ENCODE peak calls at places on chromosomes 3 and 15, in ten cellular contexts. E is activated T-cell treated with anti-CD3 and anti-CD28 coated beads, Interleukin-2, amount 50 U/mL, for 72 hours; V is osteocyte; C is Calu3; Z is HTR-8/SVneo; M is foreskin keratinocyte; O is HS-27A; Q is AG04450; R is A549; B is stimulated activated CD4-positive, alpha-beta T cell treated with anti-CD3 and anti-CD28 coated beads, Interleukin-2, amount 100 ng/mL, for 48 hours. Y is an unnamed sample.

GRCh38 chr3:193132247-193132646 is 108.8 kb upstream of the PLAAT1 start:
- DNase-seq in E (no peak), V (no peak), C (no peak), Z (no peak), M (peak; percentile 7), O (no peak), Q (no peak), R (no peak), B (no peak), Y (no peak)

GRCh38 chr3:72041531-72041930 is 256.6 kb upstream of the PROK2 start:
- DNase-seq in E (no peak), V (no peak), C (no peak), Z (no peak), M (no peak), O (no peak), Q (no peak), R (no peak), B (no peak), Y (no peak)

GRCh38 chr3:41346698-41347097 is 147.4 kb downstream of the CTNNB1 start:
- DNase-seq in E (no peak), V (no peak), C (no peak), Z (no peak), M (no peak), O (no peak), Q (no peak), R (no peak), B (no peak), Y (no peak)

GRCh38 chr15:59615661-59616060 is 4.1 kb downstream of the GCNT3 start:
- DNase-seq in E (no peak), V (no peak), C (no peak), Z (no peak), M (no peak), O (no peak), Q (no peak), R (no peak), B (no peak), Y (no peak)

GRCh38 chr3:99810403-99810802 is 7.3 kb upstream of the CMSS1 start:
- DNase-seq in E (no peak), V (no peak), C (no peak), Z (no peak), M (no peak), O (no peak), Q (no peak), R (no peak), B (no peak), Y (no peak)

GRCh38 chr15:58313304-58313703 is 118.5 kb upstream of the LIPC start:
- DNase-seq in E (no peak), V (no peak), C (no peak), Z (no peak), M (no peak), O (no peak), Q (no peak), R (no peak), B (no peak), Y (no peak)

GRCh38 chr3:65955792-65956477 is 82.8 kb downstream of the MAGI1 start:
- DNase-seq in E (no peak), V (no peak), C (no peak), Z (no peak), M (no peak), O (peak; percentile 60), Q (peak; percentile 23), R (no peak), B (no peak), Y (no peak)

GRCh38 chr3:166962911-166963310 is 417.2 kb downstream of the ZBBX start:
- DNase-seq in E (no peak), V (no peak), C (no peak), Z (no peak), M (no peak), O (no peak), Q (no peak), R (no peak), B (no peak), Y (no peak)

GRCh38 chr3:86929046-86929445 is 61.9 kb downstream of the VGLL3 start:
- DNase-seq in E (no peak), V (no peak), C (no peak), Z (peak; percentile 21), M (no peak), O (no peak), Q (no peak), R (no peak), B (no peak), Y (no peak)

GRCh38 chr3:197593046-197593380 is 37.2 kb upstream of the BDH1 start:
- DNase-seq in E (no peak), V (peak; percentile 71), C (no peak), Z (no peak), M (no peak), O (no peak), Q (no peak), R (no peak), B (no peak), Y (no peak)

GRCh38 chr3:158802399-158803023 is 657 bp downstream of the MFSD1 start:
- DNase-seq in E (no peak), V (no peak), C (no peak), Z (no peak), M (no peak), O (no peak), Q (no peak), R (no peak), B (no peak), Y (no peak)

GRCh38 chr15:63870403-63871209 is 36.9 kb upstream of the HERC1 start:
- DNase-seq in E (no peak), V (peak; percentile 87), C (peak; percentile 53), Z (peak; percentile 80), M (peak; percentile 44), O (peak; percentile 51), Q (peak; percentile 54), R (peak; percentile 44), B (no peak), Y (peak; percentile 14)

GRCh38 chr15:76998661-76999285 is 3.8 kb downstream of the PSTPIP1 start:
- DNase-seq in E (no peak), V (no peak), C (no peak), Z (no peak), M (no peak), O (no peak), Q (no peak), R (no peak), B (no peak), Y (no peak)

GRCh38 chr3:17047162-17047561 is 162.4 kb downstream of the PLCL2 start:
- DNase-seq in E (no peak), V (no peak), C (no peak), Z (no peak), M (no peak), O (no peak), Q (no peak), R (no peak), B (no peak), Y (no peak)

GRCh38 chr3:117540583-117540982 is 831.0 kb downstream of the TUSC7 start:
- DNase-seq in E (no peak), V (no peak), C (no peak), Z (no peak), M (no peak), O (no peak), Q (no peak), R (no peak), B (no peak), Y (no peak)

GRCh38 chr15:57319919-57320542 is 56.3 kb upstream of the CGNL1 start:
- DNase-seq in E (no peak), V (no peak), C (no peak), Z (no peak), M (no peak), O (no peak), Q (no peak), R (no peak), B (no peak), Y (no peak)

GRCh38 chr3:63179862-63180522 is 98.1 kb upstream of the SYNPR start:
- DNase-seq in E (no peak), V (no peak), C (no peak), Z (no peak), M (no peak), O (no peak), Q (no peak), R (no peak), B (no peak), Y (no peak)

GRCh38 chr3:8441969-8442559 is 59.6 kb upstream of the LMCD1 start:
- DNase-seq in E (no peak), V (no peak), C (peak; percentile 28), Z (peak; percentile 61), M (peak; percentile 14), O (no peak), Q (peak; percentile 48), R (peak; percentile 75), B (no peak), Y (no peak)

GRCh38 chr3:176814252-176814651 is 383.0 kb downstream of the TBL1XR1 start:
- DNase-seq in E (peak; percentile 25), V (no peak), C (peak; percentile 75), Z (peak; percentile 17), M (no peak), O (peak; percentile 5), Q (peak; percentile 18), R (peak; percentile 5), B (peak; percentile 1), Y (no peak)

GRCh38 chr15:93800805-93801204 is 430.6 kb upstream of the MCTP2 start:
- DNase-seq in E (no peak), V (no peak), C (no peak), Z (no peak), M (no peak), O (no peak), Q (no peak), R (no peak), B (no peak), Y (no peak)

GRCh38 chr3:144054766-144055165 is 83.1 kb downstream of the DIPK2A start:
- DNase-seq in E (no peak), V (no peak), C (no peak), Z (no peak), M (no peak), O (no peak), Q (no peak), R (no peak), B (no peak), Y (no peak)

GRCh38 chr15:41417812-41418211 is 917 bp downstream of the RTF1 start:
- DNase-seq in E (no peak), V (no peak), C (no peak), Z (no peak), M (peak; percentile 8), O (peak; percentile 7), Q (no peak), R (no peak), B (no peak), Y (no peak)

GRCh38 chr3:114878119-114878839 is 268.8 kb downstream of the ZBTB20 start:
- DNase-seq in E (no peak), V (no peak), C (no peak), Z (no peak), M (no peak), O (peak; percentile 19), Q (no peak), R (no peak), B (no peak), Y (no peak)

GRCh38 chr15:95328559-95328958 is 1001.9 kb upstream of the NR2F2 start:
- DNase-seq in E (no peak), V (no peak), C (no peak), Z (no peak), M (no peak), O (no peak), Q (no peak), R (no peak), B (no peak), Y (no peak)

GRCh38 chr3:152909180-152909883 is 74.4 kb downstream of the P2RY1 start:
- DNase-seq in E (no peak), V (no peak), C (no peak), Z (no peak), M (no peak), O (no peak), Q (no peak), R (no peak), B (no peak), Y (no peak)

GRCh38 chr3:53242155-53242554 is 13.7 kb downstream of the TKT start:
- DNase-seq in E (no peak), V (no peak), C (no peak), Z (no peak), M (no peak), O (no peak), Q (no peak), R (no peak), B (no peak), Y (no peak)

GRCh38 chr15:65424683-65425082 is 1.9 kb upstream of the IGDCC4 start:
- DNase-seq in E (no peak), V (no peak), C (no peak), Z (no peak), M (no peak), O (no peak), Q (no peak), R (no peak), B (no peak), Y (no peak)

GRCh38 chr15:75368689-75369239 is 357 bp upstream of the MAN2C1 start:
- DNase-seq in E (no peak), V (no peak), C (no peak), Z (no peak), M (no peak), O (no peak), Q (no peak), R (no peak), B (no peak), Y (no peak)

Y was measured in epithelial cell of prostate.